ENCODE peak calls at places on chromosomes 5 and 9, in five cellular contexts. One of them, this sample, is unnamed.

GRCh38 chr9:133991964-133992779 is at the start of gene VAV2:
- DNase-seq in central memory CD4-positive, alpha-beta T cell: peak
- DNase-seq in NCI-H1092: no peak
- DNase-seq in HT-29: peak
- DNase-seq in body of pancreas: peak
- DNase-seq in this sample: no peak

GRCh38 chr5:19903611-19904010 is 84.4 kb downstream of the CDH18 start:
- DNase-seq in body of pancreas: no peak
- DNase-seq in HT-29: no peak
- DNase-seq in central memory CD4-positive, alpha-beta T cell: no peak
- DNase-seq in NCI-H1092: no peak
- DNase-seq in this sample: no peak

GRCh38 chr5:170393235-170393634 is 4.1 kb upstream of the KCNMB1 start:
- DNase-seq in NCI-H1092: no peak
- DNase-seq in central memory CD4-positive, alpha-beta T cell: no peak
- DNase-seq in HT-29: no peak
- DNase-seq in body of pancreas: peak
- DNase-seq in this sample: no peak

GRCh38 chr5:109316631-109317030 is 93.1 kb downstream of the PJA2 start:
- DNase-seq in central memory CD4-positive, alpha-beta T cell: no peak
- DNase-seq in body of pancreas: no peak
- DNase-seq in NCI-H1092: no peak
- DNase-seq in HT-29: no peak
- DNase-seq in this sample: no peak

GRCh38 chr5:2250365-2250950 is 367.7 kb upstream of the IRX4 start:
- DNase-seq in body of pancreas: no peak
- DNase-seq in HT-29: no peak
- DNase-seq in NCI-H1092: no peak
- DNase-seq in central memory CD4-positive, alpha-beta T cell: no peak
- DNase-seq in this sample: no peak

GRCh38 chr5:51394609-51395008 is 11.4 kb downstream of the ISL1 start:
- DNase-seq in NCI-H1092: no peak
- DNase-seq in HT-29: no peak
- DNase-seq in central memory CD4-positive, alpha-beta T cell: no peak
- DNase-seq in body of pancreas: no peak
- DNase-seq in this sample: no peak

GRCh38 chr9:105330201-105330600 is 85.8 kb downstream of the SLC44A1 start:
- DNase-seq in body of pancreas: no peak
- DNase-seq in HT-29: no peak
- DNase-seq in central memory CD4-positive, alpha-beta T cell: no peak
- DNase-seq in NCI-H1092: no peak
- DNase-seq in this sample: no peak

GRCh38 chr5:141521244-141521781 is 32.4 kb downstream of the PCDHGC5 start:
- DNase-seq in HT-29: peak
- DNase-seq in NCI-H1092: no peak
- DNase-seq in body of pancreas: peak
- DNase-seq in central memory CD4-positive, alpha-beta T cell: no peak
- DNase-seq in this sample: peak

GRCh38 chr9:78366827-78367226 is 69.9 kb downstream of the PSAT1 start:
- DNase-seq in central memory CD4-positive, alpha-beta T cell: no peak
- DNase-seq in NCI-H1092: no peak
- DNase-seq in body of pancreas: no peak
- DNase-seq in HT-29: no peak
- DNase-seq in this sample: no peak

GRCh38 chr9:112361602-112362001 is 18.3 kb upstream of the HSDL2 start:
- DNase-seq in HT-29: peak
- DNase-seq in NCI-H1092: no peak
- DNase-seq in body of pancreas: no peak
- DNase-seq in central memory CD4-positive, alpha-beta T cell: peak
- DNase-seq in this sample: no peak

GRCh38 chr9:89461302-89461701 is 36.6 kb downstream of the SEMA4D start:
- DNase-seq in body of pancreas: peak
- DNase-seq in NCI-H1092: no peak
- DNase-seq in HT-29: no peak
- DNase-seq in central memory CD4-positive, alpha-beta T cell: no peak
- DNase-seq in this sample: no peak

GRCh38 chr5:71533142-71533541 is 54.0 kb upstream of the MCCC2 start:
- DNase-seq in central memory CD4-positive, alpha-beta T cell: no peak
- DNase-seq in body of pancreas: no peak
- DNase-seq in NCI-H1092: no peak
- DNase-seq in HT-29: no peak
- DNase-seq in this sample: no peak

GRCh38 chr5:591746-592145 is 20.4 kb upstream of the CEP72 start:
- DNase-seq in HT-29: no peak
- DNase-seq in NCI-H1092: peak
- DNase-seq in body of pancreas: no peak
- DNase-seq in central memory CD4-positive, alpha-beta T cell: no peak
- DNase-seq in this sample: no peak

GRCh38 chr9:77954619-77955018 is 77.0 kb downstream of the GNAQ start:
- DNase-seq in central memory CD4-positive, alpha-beta T cell: no peak
- DNase-seq in HT-29: no peak
- DNase-seq in body of pancreas: no peak
- DNase-seq in NCI-H1092: no peak
- DNase-seq in this sample: no peak

GRCh38 chr9:131880828-131881227 is 141.0 kb upstream of the RAPGEF1 start:
- DNase-seq in NCI-H1092: no peak
- DNase-seq in body of pancreas: no peak
- DNase-seq in HT-29: no peak
- DNase-seq in central memory CD4-positive, alpha-beta T cell: no peak
- DNase-seq in this sample: no peak

GRCh38 chr5:139140631-139141071 is 57.5 kb downstream of the SIL1 start:
- DNase-seq in HT-29: no peak
- DNase-seq in central memory CD4-positive, alpha-beta T cell: no peak
- DNase-seq in body of pancreas: no peak
- DNase-seq in NCI-H1092: no peak
- DNase-seq in this sample: peak

GRCh38 chr5:113232246-113232645 is 202.5 kb downstream of the TSSK1B start:
- DNase-seq in central memory CD4-positive, alpha-beta T cell: no peak
- DNase-seq in NCI-H1092: no peak
- DNase-seq in HT-29: no peak
- DNase-seq in body of pancreas: no peak
- DNase-seq in this sample: no peak

This sample was measured in BJ.